ENCODE peak calls at places on chromosomes 7 and 10, in four cellular contexts. One of them, this sample, is unnamed.

GRCh38 chr10:113108180-113108835 is 158.3 kb downstream of the TCF7L2 start:
- DNase-seq in right lobe of liver: no peak
- DNase-seq in uterus: no peak
- DNase-seq in OCI-LY7: peak
- DNase-seq in this sample: no peak

GRCh38 chr7:28539289-28539981 is 127.1 kb downstream of the CREB5 start:
- DNase-seq in right lobe of liver: no peak
- DNase-seq in uterus: no peak
- DNase-seq in OCI-LY7: no peak
- DNase-seq in this sample: no peak

GRCh38 chr10:88281592-88282268 is 301.4 kb downstream of the RNLS start:
- DNase-seq in right lobe of liver: no peak
- DNase-seq in uterus: no peak
- DNase-seq in OCI-LY7: peak
- DNase-seq in this sample: no peak

GRCh38 chr7:76338298-76339084 is 20.3 kb downstream of the YWHAG start:
- DNase-seq in right lobe of liver: no peak
- DNase-seq in uterus: no peak
- DNase-seq in OCI-LY7: no peak
- DNase-seq in this sample: no peak

GRCh38 chr10:113384181-113384580 is 168.7 kb upstream of the HABP2 start:
- DNase-seq in right lobe of liver: no peak
- DNase-seq in uterus: no peak
- DNase-seq in OCI-LY7: no peak
- DNase-seq in this sample: no peak

GRCh38 chr7:104878577-104878976 is 135.4 kb upstream of the KMT2E start:
- DNase-seq in right lobe of liver: no peak
- DNase-seq in uterus: no peak
- DNase-seq in OCI-LY7: no peak
- DNase-seq in this sample: no peak

GRCh38 chr10:17232276-17232987 is 4.4 kb downstream of the VIM start:
- DNase-seq in right lobe of liver: no peak
- DNase-seq in uterus: no peak
- DNase-seq in OCI-LY7: no peak
- DNase-seq in this sample: no peak

GRCh38 chr7:54960517-54960916 is 58.3 kb upstream of the EGFR start:
- DNase-seq in right lobe of liver: no peak
- DNase-seq in uterus: no peak
- DNase-seq in OCI-LY7: no peak
- DNase-seq in this sample: no peak

GRCh38 chr10:76086571-76087260 is 655.3 kb downstream of the LRMDA start:
- DNase-seq in right lobe of liver: peak
- DNase-seq in uterus: peak
- DNase-seq in OCI-LY7: no peak
- DNase-seq in this sample: peak

GRCh38 chr7:4706384-4707032 is 24.4 kb downstream of the FOXK1 start:
- DNase-seq in right lobe of liver: no peak
- DNase-seq in uterus: no peak
- DNase-seq in OCI-LY7: no peak
- DNase-seq in this sample: no peak

GRCh38 chr10:51103818-51104217 is 29.5 kb downstream of the PRKG1 start:
- DNase-seq in right lobe of liver: no peak
- DNase-seq in uterus: no peak
- DNase-seq in OCI-LY7: no peak
- DNase-seq in this sample: no peak

GRCh38 chr7:12386237-12386839 is 17.3 kb downstream of the VWDE start:
- DNase-seq in right lobe of liver: no peak
- DNase-seq in uterus: no peak
- DNase-seq in OCI-LY7: no peak
- DNase-seq in this sample: no peak

GRCh38 chr10:48536916-48537890 is 67.7 kb downstream of the ARHGAP22 start:
- DNase-seq in right lobe of liver: no peak
- DNase-seq in uterus: no peak
- DNase-seq in OCI-LY7: no peak
- DNase-seq in this sample: no peak

GRCh38 chr10:110865184-110865803 is 6.4 kb upstream of the PDCD4 start:
- DNase-seq in right lobe of liver: no peak
- DNase-seq in uterus: peak
- DNase-seq in OCI-LY7: no peak
- DNase-seq in this sample: peak

GRCh38 chr10:102776779-102777417 is 33.1 kb downstream of the WBP1L start:
- DNase-seq in right lobe of liver: no peak
- DNase-seq in uterus: peak
- DNase-seq in OCI-LY7: no peak
- DNase-seq in this sample: peak

GRCh38 chr10:97861351-97861750 is 11.7 kb downstream of the GOLGA7B start:
- DNase-seq in right lobe of liver: no peak
- DNase-seq in uterus: no peak
- DNase-seq in OCI-LY7: no peak
- DNase-seq in this sample: peak

GRCh38 chr7:1642291-1642728 is 27.8 kb upstream of the ELFN1 start:
- DNase-seq in right lobe of liver: no peak
- DNase-seq in uterus: no peak
- DNase-seq in OCI-LY7: no peak
- DNase-seq in this sample: no peak

GRCh38 chr10:102628451-102628911 is 15.8 kb upstream of the TRIM8 start:
- DNase-seq in right lobe of liver: peak
- DNase-seq in uterus: peak
- DNase-seq in OCI-LY7: no peak
- DNase-seq in this sample: peak

GRCh38 chr10:34651381-34651780 is 163.7 kb downstream of the PARD3 start:
- DNase-seq in right lobe of liver: no peak
- DNase-seq in uterus: no peak
- DNase-seq in OCI-LY7: no peak
- DNase-seq in this sample: no peak

GRCh38 chr10:35328404-35329037 is 7.8 kb upstream of the CCNY start:
- DNase-seq in right lobe of liver: no peak
- DNase-seq in uterus: no peak
- DNase-seq in OCI-LY7: no peak
- DNase-seq in this sample: no peak

GRCh38 chr7:107940146-107940489 is 49.1 kb downstream of the DLD start:
- DNase-seq in right lobe of liver: no peak
- DNase-seq in uterus: no peak
- DNase-seq in OCI-LY7: no peak
- DNase-seq in this sample: no peak

GRCh38 chr7:42380411-42380810 is 143.4 kb upstream of the GLI3 start:
- DNase-seq in right lobe of liver: no peak
- DNase-seq in uterus: no peak
- DNase-seq in OCI-LY7: no peak
- DNase-seq in this sample: no peak

GRCh38 chr7:132066776-132067175 is 509.5 kb downstream of the PLXNA4 start:
- DNase-seq in right lobe of liver: no peak
- DNase-seq in uterus: peak
- DNase-seq in OCI-LY7: no peak
- DNase-seq in this sample: peak

GRCh38 chr7:51132661-51133060 is 183.9 kb downstream of the COBL start:
- DNase-seq in right lobe of liver: no peak
- DNase-seq in uterus: no peak
- DNase-seq in OCI-LY7: no peak
- DNase-seq in this sample: no peak

GRCh38 chr7:88546808-88547207 is 212.7 kb upstream of the ZNF804B start:
- DNase-seq in right lobe of liver: no peak
- DNase-seq in uterus: no peak
- DNase-seq in OCI-LY7: peak
- DNase-seq in this sample: peak

GRCh38 chr7:128093606-128094005 is 62.4 kb upstream of the LRRC4 start:
- DNase-seq in right lobe of liver: no peak
- DNase-seq in uterus: no peak
- DNase-seq in OCI-LY7: no peak
- DNase-seq in this sample: no peak

GRCh38 chr10:114680557-114681117 is 22.6 kb upstream of the ABLIM1 start:
- DNase-seq in right lobe of liver: no peak
- DNase-seq in uterus: no peak
- DNase-seq in OCI-LY7: no peak
- DNase-seq in this sample: no peak

GRCh38 chr7:121151663-121152344 is 163.3 kb downstream of the CPED1 start:
- DNase-seq in right lobe of liver: no peak
- DNase-seq in uterus: no peak
- DNase-seq in OCI-LY7: no peak
- DNase-seq in this sample: no peak

GRCh38 chr10:72083234-72084093 is 4.9 kb downstream of the SPOCK2 start:
- DNase-seq in right lobe of liver: no peak
- DNase-seq in uterus: no peak
- DNase-seq in OCI-LY7: no peak
- DNase-seq in this sample: no peak

GRCh38 chr7:1290262-1291039 is 57.8 kb downstream of the UNCX start:
- DNase-seq in right lobe of liver: peak
- DNase-seq in uterus: no peak
- DNase-seq in OCI-LY7: no peak
- DNase-seq in this sample: peak

GRCh38 chr7:71311576-71311975 is 179.6 kb downstream of the GALNT17 start:
- DNase-seq in right lobe of liver: no peak
- DNase-seq in uterus: no peak
- DNase-seq in OCI-LY7: no peak
- DNase-seq in this sample: no peak

GRCh38 chr7:128217030-128217805 is 23.9 kb upstream of the LEP start:
- DNase-seq in right lobe of liver: peak
- DNase-seq in uterus: no peak
- DNase-seq in OCI-LY7: no peak
- DNase-seq in this sample: no peak

GRCh38 chr7:102079140-102080002 is 207.3 kb upstream of the SH2B2 start:
- DNase-seq in right lobe of liver: no peak
- DNase-seq in uterus: no peak
- DNase-seq in OCI-LY7: no peak
- DNase-seq in this sample: no peak

GRCh38 chr7:101169838-101170531 is 4.6 kb upstream of the VGF start:
- DNase-seq in right lobe of liver: peak
- DNase-seq in uterus: peak
- DNase-seq in OCI-LY7: peak
- DNase-seq in this sample: peak

GRCh38 chr7:15463801-15464761 is 97.7 kb downstream of the AGMO start:
- DNase-seq in right lobe of liver: no peak
- DNase-seq in uterus: no peak
- DNase-seq in OCI-LY7: no peak
- DNase-seq in this sample: no peak

GRCh38 chr7:142391191-142391992 is 133.5 kb upstream of the PRSS58 start:
- DNase-seq in right lobe of liver: no peak
- DNase-seq in uterus: no peak
- DNase-seq in OCI-LY7: no peak
- DNase-seq in this sample: peak

GRCh38 chr10:93386496-93387369 is 95.4 kb downstream of the MYOF start:
- DNase-seq in right lobe of liver: no peak
- DNase-seq in uterus: no peak
- DNase-seq in OCI-LY7: no peak
- DNase-seq in this sample: no peak
- H3K4me3 ChIP-seq in right lobe of liver: no peak
- H3K4me3 ChIP-seq in uterus: no peak
- H3K4me3 ChIP-seq in OCI-LY7: no peak
- H3K4me3 ChIP-seq in this sample: no peak

DNA sequence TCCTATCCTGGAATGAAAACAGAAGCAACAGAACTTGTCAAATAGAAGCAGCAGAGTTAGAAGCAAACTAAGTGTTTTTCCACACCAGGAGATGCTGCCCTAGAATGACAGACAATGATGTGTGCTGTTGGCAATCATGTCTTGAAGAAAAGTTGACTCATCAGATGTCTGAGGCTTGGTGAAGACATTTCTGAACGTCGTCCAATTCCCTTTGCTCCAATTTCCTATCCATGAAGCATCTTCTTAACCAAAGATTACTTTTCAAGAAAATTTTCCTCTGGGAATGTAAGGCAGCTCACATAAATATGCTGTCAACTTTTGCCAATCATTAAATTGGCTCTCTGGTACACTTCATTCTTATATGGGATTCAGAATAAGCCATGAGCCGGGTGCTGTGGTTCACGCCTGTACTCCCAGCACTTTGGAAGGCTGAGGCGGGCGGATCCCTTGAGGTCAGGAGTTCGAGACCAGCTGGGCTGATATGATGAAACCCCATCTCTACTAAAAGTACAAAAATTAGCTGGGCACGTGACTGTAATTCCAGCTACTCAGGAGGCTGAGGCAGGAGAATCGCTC is 34.6 kb downstream of the MALSU1 start:
- DNase-seq in right lobe of liver: no peak
- DNase-seq in uterus: peak
- DNase-seq in OCI-LY7: no peak
- DNase-seq in this sample: peak
- H3K27ac ChIP-seq in right lobe of liver: no peak
- H3K27ac ChIP-seq in uterus: peak
- H3K27ac ChIP-seq in OCI-LY7: no peak
- H3K27ac ChIP-seq in this sample: peak

DNA sequence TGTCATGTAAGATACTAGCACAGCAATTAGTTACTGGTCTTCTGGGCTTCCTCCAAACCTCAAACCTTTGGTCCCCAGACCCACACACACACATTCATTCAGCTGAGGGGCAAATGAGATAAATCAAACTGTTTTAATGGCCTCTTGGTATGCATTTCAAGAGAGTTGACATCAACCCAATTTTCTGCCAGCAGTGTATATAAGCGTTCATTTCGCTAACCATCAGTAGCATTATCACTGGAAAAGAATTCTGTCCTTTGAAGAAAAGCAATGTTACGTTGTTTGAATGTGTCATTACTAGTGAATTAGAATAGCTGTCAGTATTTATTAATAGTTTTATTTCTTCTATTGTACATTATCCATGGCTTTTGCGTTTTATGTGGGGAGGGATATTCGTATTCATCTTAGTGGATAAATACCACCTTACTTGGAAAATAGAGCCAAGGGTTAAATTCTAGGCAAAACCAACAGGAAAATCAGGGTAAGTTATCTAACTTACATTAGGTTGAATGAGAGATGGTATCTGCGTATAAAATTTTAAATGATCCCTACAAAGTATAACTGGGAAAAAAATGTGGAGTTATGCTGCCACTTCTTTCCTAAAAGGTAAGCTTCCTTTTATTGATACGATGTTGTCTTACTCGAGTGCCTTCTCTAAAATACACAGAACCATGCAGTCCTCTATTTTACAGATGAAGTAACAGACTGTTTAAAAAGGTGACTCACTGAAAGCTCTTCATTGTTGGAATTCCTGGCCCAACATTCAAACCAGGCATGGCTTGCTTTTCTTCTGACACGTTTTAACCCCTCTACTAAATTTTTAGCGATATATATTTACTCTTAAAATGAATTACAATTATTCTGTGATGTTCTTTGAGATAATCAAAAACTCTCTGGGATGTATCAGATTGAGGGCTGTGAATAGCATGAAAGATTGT is 2.0 kb upstream of the ZMYND11 start:
- DNase-seq in right lobe of liver: no peak
- DNase-seq in uterus: no peak
- DNase-seq in OCI-LY7: no peak
- DNase-seq in this sample: peak
- H3K4me3 ChIP-seq in right lobe of liver: no peak
- H3K4me3 ChIP-seq in uterus: no peak
- H3K4me3 ChIP-seq in OCI-LY7: no peak
- H3K4me3 ChIP-seq in this sample: peak

DNA sequence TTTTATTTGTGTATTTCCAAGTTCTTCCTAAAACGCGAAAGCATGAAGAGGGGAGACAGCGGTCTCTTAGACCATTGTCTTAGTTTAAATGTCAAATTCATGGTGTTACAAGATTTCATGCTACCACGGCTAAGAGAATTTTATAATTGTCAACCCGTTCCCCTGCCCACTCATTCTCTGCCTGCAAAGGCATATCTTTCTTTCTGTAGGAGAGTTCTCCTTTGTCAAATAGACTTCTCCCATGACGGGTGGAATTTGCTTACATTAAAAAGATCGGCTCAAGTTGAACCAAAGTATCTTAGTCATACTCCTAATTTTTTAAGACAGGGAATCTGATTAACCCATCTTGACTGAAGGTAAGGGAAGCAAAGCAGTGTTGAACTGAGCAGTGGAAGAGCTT is 539.2 kb downstream of the REEP3 start:
- DNase-seq in right lobe of liver: no peak
- DNase-seq in uterus: no peak
- DNase-seq in OCI-LY7: no peak
- DNase-seq in this sample: no peak
- H3K27ac ChIP-seq in right lobe of liver: no peak
- H3K27ac ChIP-seq in uterus: no peak
- H3K27ac ChIP-seq in OCI-LY7: no peak
- H3K27ac ChIP-seq in this sample: no peak